ENCODE peak calls at places on chromosomes 5 and 9, in nine cellular contexts. One of them, this sample, is unnamed.
A peak's percentile ranks its signal among the peaks of the same experiment; 100 is the strongest.

GRCh38 chr9:133121200-133122166 is at the start of gene RALGDS:
- DNase-seq in left ventricle myocardium superior: peak; percentile 95
- DNase-seq in HFF-Myc: no peak
- DNase-seq in HTR-8/SVneo: peak; percentile 75
- DNase-seq in osteocyte: peak; percentile 91
- DNase-seq in posterior vena cava: peak; percentile 97
- DNase-seq in Calu3: peak; percentile 82
- DNase-seq in ovary: peak; percentile 84
- DNase-seq in activated CD4-positive, alpha-beta T cell treated with anti-CD3 and anti-CD28 coated beads, Interleukin-2, amount 50 U/mL, for 1 hour: peak; percentile 92
- DNase-seq in this sample: peak; percentile 93

GRCh38 chr9:88197016-88197415 is 58.7 kb upstream of the SPATA31C2 start:
- DNase-seq in HFF-Myc: no peak
- DNase-seq in HTR-8/SVneo: no peak
- DNase-seq in posterior vena cava: no peak
- DNase-seq in Calu3: no peak
- DNase-seq in osteocyte: no peak
- DNase-seq in ovary: no peak
- DNase-seq in left ventricle myocardium superior: no peak
- DNase-seq in activated CD4-positive, alpha-beta T cell treated with anti-CD3 and anti-CD28 coated beads, Interleukin-2, amount 50 U/mL, for 1 hour: no peak
- DNase-seq in this sample: no peak

GRCh38 chr5:18465833-18466681 is 831.8 kb downstream of the TAF11L14 start:
- DNase-seq in osteocyte: no peak
- DNase-seq in Calu3: peak; percentile 69
- DNase-seq in ovary: no peak
- DNase-seq in activated CD4-positive, alpha-beta T cell treated with anti-CD3 and anti-CD28 coated beads, Interleukin-2, amount 50 U/mL, for 1 hour: no peak
- DNase-seq in left ventricle myocardium superior: no peak
- DNase-seq in posterior vena cava: no peak
- DNase-seq in HTR-8/SVneo: peak; percentile 61
- DNase-seq in HFF-Myc: no peak
- DNase-seq in this sample: no peak

GRCh38 chr9:136673088-136673969 is 10.6 kb downstream of the EGFL7 start:
- DNase-seq in posterior vena cava: no peak
- DNase-seq in left ventricle myocardium superior: no peak
- DNase-seq in HTR-8/SVneo: no peak
- DNase-seq in osteocyte: no peak
- DNase-seq in HFF-Myc: no peak
- DNase-seq in activated CD4-positive, alpha-beta T cell treated with anti-CD3 and anti-CD28 coated beads, Interleukin-2, amount 50 U/mL, for 1 hour: no peak
- DNase-seq in ovary: no peak
- DNase-seq in Calu3: no peak
- DNase-seq in this sample: no peak

GRCh38 chr5:79511945-79512493 is 1.9 kb downstream of the HOMER1 start:
- DNase-seq in HFF-Myc: no peak
- DNase-seq in ovary: no peak
- DNase-seq in left ventricle myocardium superior: no peak
- DNase-seq in activated CD4-positive, alpha-beta T cell treated with anti-CD3 and anti-CD28 coated beads, Interleukin-2, amount 50 U/mL, for 1 hour: no peak
- DNase-seq in HTR-8/SVneo: no peak
- DNase-seq in posterior vena cava: no peak
- DNase-seq in Calu3: no peak
- DNase-seq in osteocyte: no peak
- DNase-seq in this sample: no peak

GRCh38 chr9:130857864-130858730 is 23.0 kb downstream of the ABL1 start:
- DNase-seq in left ventricle myocardium superior: peak; percentile 71
- DNase-seq in HTR-8/SVneo: peak; percentile 51
- DNase-seq in activated CD4-positive, alpha-beta T cell treated with anti-CD3 and anti-CD28 coated beads, Interleukin-2, amount 50 U/mL, for 1 hour: no peak
- DNase-seq in HFF-Myc: no peak
- DNase-seq in ovary: no peak
- DNase-seq in osteocyte: no peak
- DNase-seq in posterior vena cava: peak; percentile 90
- DNase-seq in Calu3: no peak
- DNase-seq in this sample: peak; percentile 78

GRCh38 chr5:170520319-170520718 is 16.5 kb downstream of the KCNIP1 start:
- DNase-seq in left ventricle myocardium superior: no peak
- DNase-seq in osteocyte: no peak
- DNase-seq in HFF-Myc: no peak
- DNase-seq in activated CD4-positive, alpha-beta T cell treated with anti-CD3 and anti-CD28 coated beads, Interleukin-2, amount 50 U/mL, for 1 hour: no peak
- DNase-seq in Calu3: no peak
- DNase-seq in HTR-8/SVneo: no peak
- DNase-seq in posterior vena cava: no peak
- DNase-seq in ovary: no peak
- DNase-seq in this sample: no peak

GRCh38 chr5:153959134-153959957 is 79.4 kb downstream of the FAM114A2 start:
- DNase-seq in Calu3: no peak
- DNase-seq in HFF-Myc: peak; percentile 72
- DNase-seq in left ventricle myocardium superior: no peak
- DNase-seq in osteocyte: no peak
- DNase-seq in activated CD4-positive, alpha-beta T cell treated with anti-CD3 and anti-CD28 coated beads, Interleukin-2, amount 50 U/mL, for 1 hour: no peak
- DNase-seq in posterior vena cava: no peak
- DNase-seq in ovary: no peak
- DNase-seq in HTR-8/SVneo: peak; percentile 72
- DNase-seq in this sample: no peak

GRCh38 chr5:95924720-95925119 is 36.9 kb downstream of the ELL2 start:
- DNase-seq in left ventricle myocardium superior: no peak
- DNase-seq in posterior vena cava: no peak
- DNase-seq in Calu3: no peak
- DNase-seq in HTR-8/SVneo: no peak
- DNase-seq in HFF-Myc: no peak
- DNase-seq in ovary: no peak
- DNase-seq in osteocyte: no peak
- DNase-seq in activated CD4-positive, alpha-beta T cell treated with anti-CD3 and anti-CD28 coated beads, Interleukin-2, amount 50 U/mL, for 1 hour: no peak
- DNase-seq in this sample: no peak

GRCh38 chr5:43065384-43066230 is 25.5 kb upstream of the ANXA2R start:
- DNase-seq in activated CD4-positive, alpha-beta T cell treated with anti-CD3 and anti-CD28 coated beads, Interleukin-2, amount 50 U/mL, for 1 hour: peak; percentile 59
- DNase-seq in HTR-8/SVneo: no peak
- DNase-seq in left ventricle myocardium superior: peak; percentile 75
- DNase-seq in Calu3: peak; percentile 45
- DNase-seq in ovary: peak; percentile 47
- DNase-seq in HFF-Myc: no peak
- DNase-seq in posterior vena cava: peak; percentile 94
- DNase-seq in osteocyte: peak; percentile 86
- DNase-seq in this sample: peak; percentile 81

GRCh38 chr9:104988539-104988938 is 60.6 kb upstream of the ABCA1 start:
- DNase-seq in HFF-Myc: no peak
- DNase-seq in activated CD4-positive, alpha-beta T cell treated with anti-CD3 and anti-CD28 coated beads, Interleukin-2, amount 50 U/mL, for 1 hour: no peak
- DNase-seq in HTR-8/SVneo: no peak
- DNase-seq in osteocyte: no peak
- DNase-seq in left ventricle myocardium superior: no peak
- DNase-seq in ovary: no peak
- DNase-seq in Calu3: no peak
- DNase-seq in posterior vena cava: no peak
- DNase-seq in this sample: no peak

GRCh38 chr9:36078047-36078446 is 41.3 kb downstream of the RECK start:
- DNase-seq in HTR-8/SVneo: no peak
- DNase-seq in Calu3: no peak
- DNase-seq in HFF-Myc: no peak
- DNase-seq in ovary: no peak
- DNase-seq in osteocyte: no peak
- DNase-seq in activated CD4-positive, alpha-beta T cell treated with anti-CD3 and anti-CD28 coated beads, Interleukin-2, amount 50 U/mL, for 1 hour: no peak
- DNase-seq in posterior vena cava: no peak
- DNase-seq in left ventricle myocardium superior: no peak
- DNase-seq in this sample: no peak

GRCh38 chr5:170501361-170501760 is 2.5 kb upstream of the KCNIP1 start:
- DNase-seq in HFF-Myc: no peak
- DNase-seq in posterior vena cava: no peak
- DNase-seq in HTR-8/SVneo: no peak
- DNase-seq in osteocyte: no peak
- DNase-seq in left ventricle myocardium superior: no peak
- DNase-seq in activated CD4-positive, alpha-beta T cell treated with anti-CD3 and anti-CD28 coated beads, Interleukin-2, amount 50 U/mL, for 1 hour: no peak
- DNase-seq in Calu3: no peak
- DNase-seq in ovary: no peak
- DNase-seq in this sample: no peak

GRCh38 chr9:128056887-128057723 is 10.0 kb downstream of the NAIF1 start:
- DNase-seq in HFF-Myc: no peak
- DNase-seq in HTR-8/SVneo: no peak
- DNase-seq in activated CD4-positive, alpha-beta T cell treated with anti-CD3 and anti-CD28 coated beads, Interleukin-2, amount 50 U/mL, for 1 hour: no peak
- DNase-seq in posterior vena cava: no peak
- DNase-seq in Calu3: no peak
- DNase-seq in ovary: peak; percentile 44
- DNase-seq in left ventricle myocardium superior: no peak
- DNase-seq in osteocyte: no peak
- DNase-seq in this sample: no peak

GRCh38 chr5:2517451-2517850 is 234.0 kb downstream of the IRX2 start:
- DNase-seq in HFF-Myc: no peak
- DNase-seq in osteocyte: no peak
- DNase-seq in HTR-8/SVneo: no peak
- DNase-seq in Calu3: no peak
- DNase-seq in ovary: no peak
- DNase-seq in left ventricle myocardium superior: no peak
- DNase-seq in activated CD4-positive, alpha-beta T cell treated with anti-CD3 and anti-CD28 coated beads, Interleukin-2, amount 50 U/mL, for 1 hour: no peak
- DNase-seq in posterior vena cava: no peak
- DNase-seq in this sample: no peak

GRCh38 chr9:130495067-130495466 is 50.3 kb downstream of the ASS1 start:
- DNase-seq in HFF-Myc: no peak
- DNase-seq in activated CD4-positive, alpha-beta T cell treated with anti-CD3 and anti-CD28 coated beads, Interleukin-2, amount 50 U/mL, for 1 hour: no peak
- DNase-seq in left ventricle myocardium superior: no peak
- DNase-seq in posterior vena cava: no peak
- DNase-seq in Calu3: no peak
- DNase-seq in osteocyte: no peak
- DNase-seq in ovary: no peak
- DNase-seq in HTR-8/SVneo: no peak
- DNase-seq in this sample: no peak

GRCh38 chr5:9112520-9113291 is 433.2 kb downstream of the SEMA5A start:
- DNase-seq in left ventricle myocardium superior: no peak
- DNase-seq in HFF-Myc: no peak
- DNase-seq in ovary: no peak
- DNase-seq in activated CD4-positive, alpha-beta T cell treated with anti-CD3 and anti-CD28 coated beads, Interleukin-2, amount 50 U/mL, for 1 hour: no peak
- DNase-seq in osteocyte: no peak
- DNase-seq in posterior vena cava: no peak
- DNase-seq in HTR-8/SVneo: no peak
- DNase-seq in Calu3: no peak
- DNase-seq in this sample: no peak

GRCh38 chr5:73031839-73032238 is 76.0 kb downstream of the FCHO2 start:
- DNase-seq in HFF-Myc: peak; percentile 82
- DNase-seq in HTR-8/SVneo: peak; percentile 9
- DNase-seq in posterior vena cava: no peak
- DNase-seq in osteocyte: peak; percentile 91
- DNase-seq in Calu3: peak; percentile 81
- DNase-seq in ovary: no peak
- DNase-seq in left ventricle myocardium superior: peak; percentile 62
- DNase-seq in activated CD4-positive, alpha-beta T cell treated with anti-CD3 and anti-CD28 coated beads, Interleukin-2, amount 50 U/mL, for 1 hour: no peak
- DNase-seq in this sample: peak; percentile 48

GRCh38 chr5:56129288-56129687 is 103.8 kb downstream of the ANKRD55 start:
- DNase-seq in osteocyte: no peak
- DNase-seq in HFF-Myc: no peak
- DNase-seq in left ventricle myocardium superior: no peak
- DNase-seq in activated CD4-positive, alpha-beta T cell treated with anti-CD3 and anti-CD28 coated beads, Interleukin-2, amount 50 U/mL, for 1 hour: no peak
- DNase-seq in Calu3: no peak
- DNase-seq in HTR-8/SVneo: no peak
- DNase-seq in ovary: no peak
- DNase-seq in posterior vena cava: no peak
- DNase-seq in this sample: no peak

GRCh38 chr9:34546102-34546833 is 23.5 kb upstream of the ENHO start:
- DNase-seq in left ventricle myocardium superior: no peak
- DNase-seq in HTR-8/SVneo: no peak
- DNase-seq in HFF-Myc: no peak
- DNase-seq in Calu3: no peak
- DNase-seq in ovary: no peak
- DNase-seq in osteocyte: no peak
- DNase-seq in posterior vena cava: peak; percentile 44
- DNase-seq in activated CD4-positive, alpha-beta T cell treated with anti-CD3 and anti-CD28 coated beads, Interleukin-2, amount 50 U/mL, for 1 hour: no peak
- DNase-seq in this sample: no peak

GRCh38 chr5:172872997-172873491 is 39.0 kb downstream of the ERGIC1 start:
- DNase-seq in left ventricle myocardium superior: peak; percentile 92
- DNase-seq in osteocyte: no peak
- DNase-seq in HTR-8/SVneo: no peak
- DNase-seq in HFF-Myc: no peak
- DNase-seq in posterior vena cava: peak; percentile 94
- DNase-seq in Calu3: no peak
- DNase-seq in ovary: peak; percentile 99
- DNase-seq in activated CD4-positive, alpha-beta T cell treated with anti-CD3 and anti-CD28 coated beads, Interleukin-2, amount 50 U/mL, for 1 hour: no peak
- DNase-seq in this sample: peak; percentile 91

GRCh38 chr5:157911568-157911967 is 52.6 kb upstream of the CLINT1 start:
- DNase-seq in activated CD4-positive, alpha-beta T cell treated with anti-CD3 and anti-CD28 coated beads, Interleukin-2, amount 50 U/mL, for 1 hour: no peak
- DNase-seq in posterior vena cava: no peak
- DNase-seq in Calu3: no peak
- DNase-seq in HTR-8/SVneo: no peak
- DNase-seq in osteocyte: no peak
- DNase-seq in ovary: no peak
- DNase-seq in left ventricle myocardium superior: no peak
- DNase-seq in HFF-Myc: no peak
- DNase-seq in this sample: no peak

GRCh38 chr5:83895860-83896259 is 175.2 kb upstream of the HAPLN1 start:
- DNase-seq in Calu3: no peak
- DNase-seq in left ventricle myocardium superior: no peak
- DNase-seq in HFF-Myc: no peak
- DNase-seq in activated CD4-positive, alpha-beta T cell treated with anti-CD3 and anti-CD28 coated beads, Interleukin-2, amount 50 U/mL, for 1 hour: no peak
- DNase-seq in posterior vena cava: no peak
- DNase-seq in HTR-8/SVneo: no peak
- DNase-seq in ovary: no peak
- DNase-seq in osteocyte: no peak
- DNase-seq in this sample: no peak

GRCh38 chr5:6371079-6371810 is 7.1 kb downstream of the MED10 start:
- DNase-seq in activated CD4-positive, alpha-beta T cell treated with anti-CD3 and anti-CD28 coated beads, Interleukin-2, amount 50 U/mL, for 1 hour: no peak
- DNase-seq in HFF-Myc: no peak
- DNase-seq in left ventricle myocardium superior: no peak
- DNase-seq in posterior vena cava: no peak
- DNase-seq in Calu3: no peak
- DNase-seq in ovary: no peak
- DNase-seq in HTR-8/SVneo: no peak
- DNase-seq in osteocyte: peak; percentile 48
- DNase-seq in this sample: no peak

GRCh38 chr5:134097221-134097620 is 17.3 kb upstream of the TCF7 start:
- DNase-seq in ovary: no peak
- DNase-seq in osteocyte: no peak
- DNase-seq in HTR-8/SVneo: no peak
- DNase-seq in posterior vena cava: no peak
- DNase-seq in HFF-Myc: no peak
- DNase-seq in activated CD4-positive, alpha-beta T cell treated with anti-CD3 and anti-CD28 coated beads, Interleukin-2, amount 50 U/mL, for 1 hour: no peak
- DNase-seq in left ventricle myocardium superior: no peak
- DNase-seq in Calu3: no peak
- DNase-seq in this sample: peak; percentile 6

This sample was measured in Right ventricle myocardium superior.